ENCODE peak calls at places on chromosomes 3 and 15, in seven cellular contexts. T is GM23338, D is neural progenitor cell, I is neuronal stem cell, H is H1, N is Karpas-422, A is endothelial cell of umbilical vein. X is an unnamed sample.

GRCh38 chr3:187086831-187087230 is 52.5 kb downstream of the RPL39L start:
- DNase-seq in T (no peak), D (no peak), I (no peak), H (no peak), N (no peak), A (no peak), X (no peak)

GRCh38 chr3:114624676-114625181 is 330.9 kb downstream of the TIGIT start:
- DNase-seq in T (no peak), D (no peak), I (no peak), H (no peak), N (no peak), A (peak), X (no peak)

GRCh38 chr15:28116521-28117488 is 17.7 kb upstream of the OCA2 start:
- DNase-seq in T (no peak), D (no peak), I (no peak), H (no peak), N (no peak), A (no peak), X (no peak)

GRCh38 chr3:44252332-44252731 is 10.6 kb downstream of the TOPAZ1 start:
- DNase-seq in T (peak), D (no peak), I (no peak), H (no peak), N (no peak), A (peak), X (no peak)

GRCh38 chr3:9786825-9787654 is 5.2 kb downstream of the TADA3 start:
- DNase-seq in T (peak), D (no peak), I (no peak), H (no peak), N (peak), A (no peak), X (no peak)

GRCh38 chr15:74643368-74644204 is 27.9 kb downstream of the CLK3 start:
- DNase-seq in T (no peak), D (no peak), I (no peak), H (no peak), N (no peak), A (no peak), X (no peak)

GRCh38 chr3:195889843-195890407 is 18.4 kb downstream of the TNK2 start:
- DNase-seq in T (peak), D (peak), I (no peak), H (no peak), N (no peak), A (no peak), X (no peak)

GRCh38 chr3:37250435-37250834 is 76.1 kb upstream of the LRRFIP2 start:
- DNase-seq in T (no peak), D (no peak), I (no peak), H (no peak), N (no peak), A (no peak), X (no peak)

GRCh38 chr3:10471337-10471721 is 34.1 kb downstream of the ATP2B2 start:
- DNase-seq in T (peak), D (peak), I (peak), H (no peak), N (no peak), A (no peak), X (no peak)

GRCh38 chr3:57093489-57093888 is 33.0 kb downstream of the SPATA12 start:
- DNase-seq in T (no peak), D (no peak), I (no peak), H (no peak), N (peak), A (no peak), X (no peak)

GRCh38 chr3:52679811-52680210 is 5.9 kb downstream of the PBRM1 start:
- DNase-seq in T (no peak), D (no peak), I (no peak), H (no peak), N (no peak), A (no peak), X (no peak)

GRCh38 chr15:35738370-35738769 is 192.4 kb upstream of the DPH6 start:
- DNase-seq in T (peak), D (no peak), I (no peak), H (no peak), N (no peak), A (peak), X (no peak)

GRCh38 chr3:65101450-65101849 is 413.6 kb upstream of the ADAMTS9 start:
- DNase-seq in T (no peak), D (no peak), I (no peak), H (no peak), N (no peak), A (peak), X (no peak)

GRCh38 chr3:49712631-49713317 is 6.7 kb downstream of the AMIGO3 start:
- DNase-seq in T (peak), D (peak), I (no peak), H (no peak), N (no peak), A (no peak), X (no peak)

GRCh38 chr3:72187131-72187530 is 402.2 kb upstream of the PROK2 start:
- DNase-seq in T (peak), D (peak), I (no peak), H (no peak), N (peak), A (no peak), X (no peak)

GRCh38 chr3:176767385-176767784 is 429.9 kb downstream of the TBL1XR1 start:
- DNase-seq in T (no peak), D (no peak), I (no peak), H (no peak), N (no peak), A (no peak), X (peak)

GRCh38 chr15:35293353-35294130 is 208.4 kb upstream of the NANOGP8 start:
- DNase-seq in T (peak), D (no peak), I (no peak), H (no peak), N (no peak), A (peak), X (no peak)

GRCh38 chr3:33057320-33058298 is 39.3 kb downstream of the GLB1 start:
- DNase-seq in T (no peak), D (no peak), I (no peak), H (no peak), N (no peak), A (no peak), X (no peak)

GRCh38 chr15:48722764-48723661 is 77.5 kb upstream of the FBN1 start:
- DNase-seq in T (no peak), D (no peak), I (no peak), H (no peak), N (no peak), A (peak), X (peak)

GRCh38 chr15:78564743-78565096 is 600 bp upstream of the CHRNA5 start:
- DNase-seq in T (no peak), D (no peak), I (no peak), H (no peak), N (no peak), A (no peak), X (no peak)

GRCh38 chr3:37308247-37308646 is 133.9 kb upstream of the LRRFIP2 start:
- DNase-seq in T (peak), D (peak), I (no peak), H (no peak), N (peak), A (peak), X (no peak)

GRCh38 chr3:194125474-194125873 is 10.5 kb upstream of the HES1 start:
- DNase-seq in T (no peak), D (no peak), I (no peak), H (no peak), N (no peak), A (no peak), X (no peak)

GRCh38 chr3:67381667-67382272 is 272.6 kb downstream of the SUCLG2 start:
- DNase-seq in T (peak), D (peak), I (peak), H (no peak), N (peak), A (peak), X (no peak)

GRCh38 chr3:141792495-141792894 is 29.3 kb downstream of the GRK7 start:
- DNase-seq in T (no peak), D (no peak), I (no peak), H (no peak), N (no peak), A (no peak), X (no peak)

GRCh38 chr3:127764841-127765362 is 57.4 kb downstream of the MGLL start:
- DNase-seq in T (no peak), D (no peak), I (no peak), H (no peak), N (peak), A (no peak), X (no peak)

GRCh38 chr3:10599444-10599843 is 94.1 kb upstream of the ATP2B2 start:
- DNase-seq in T (no peak), D (no peak), I (no peak), H (no peak), N (no peak), A (no peak), X (no peak)

GRCh38 chr15:31347067-31347975 is 20.7 kb downstream of the KLF13 start:
- DNase-seq in T (no peak), D (no peak), I (no peak), H (no peak), N (no peak), A (no peak), X (no peak)

GRCh38 chr3:160192310-160192709 is 32.9 kb upstream of the C3orf80 start:
- DNase-seq in T (no peak), D (no peak), I (no peak), H (no peak), N (no peak), A (no peak), X (no peak)

GRCh38 chr3:171556133-171556532 is 95.9 kb upstream of the TNIK start:
- DNase-seq in T (no peak), D (no peak), I (no peak), H (no peak), N (no peak), A (no peak), X (no peak)

GRCh38 chr15:80512729-80513670 is 108.8 kb downstream of the ARNT2 start:
- DNase-seq in T (peak), D (no peak), I (no peak), H (no peak), N (peak), A (no peak), X (no peak)

GRCh38 chr3:13114811-13115615 is 41.8 kb upstream of the IQSEC1 start:
- DNase-seq in T (no peak), D (no peak), I (no peak), H (no peak), N (no peak), A (no peak), X (no peak)

GRCh38 chr15:39135989-39136388 is 444.9 kb upstream of the THBS1 start:
- DNase-seq in T (no peak), D (no peak), I (no peak), H (no peak), N (no peak), A (no peak), X (no peak)

GRCh38 chr15:92158426-92158825 is 235.3 kb upstream of the ST8SIA2 start:
- DNase-seq in T (peak), D (no peak), I (no peak), H (no peak), N (no peak), A (no peak), X (peak)

GRCh38 chr3:156256256-156256655 is 135.9 kb downstream of the KCNAB1 start:
- DNase-seq in T (no peak), D (no peak), I (no peak), H (no peak), N (no peak), A (peak), X (no peak)

GRCh38 chr15:59741274-59741906 is 52.3 kb upstream of the BNIP2 start:
- DNase-seq in T (peak), D (peak), I (peak), H (no peak), N (peak), A (no peak), X (no peak)

GRCh38 chr3:10173095-10173925 is 8.6 kb downstream of the IRAK2 start:
- DNase-seq in T (no peak), D (no peak), I (no peak), H (no peak), N (no peak), A (no peak), X (no peak)

GRCh38 chr3:30263921-30264313 is 342.5 kb upstream of the TGFBR2 start:
- DNase-seq in T (no peak), D (no peak), I (no peak), H (no peak), N (no peak), A (no peak), X (no peak)

GRCh38 chr3:53222183-53222901 is 33.5 kb downstream of the TKT start:
- DNase-seq in T (peak), D (no peak), I (no peak), H (no peak), N (no peak), A (no peak), X (no peak)

GRCh38 chr3:197784019-197784585 is 7.0 kb upstream of the LRCH3 start:
- DNase-seq in T (no peak), D (no peak), I (no peak), H (no peak), N (no peak), A (no peak), X (no peak)

GRCh38 chr3:197790033-197790432 is 1.0 kb upstream of the LRCH3 start:
- DNase-seq in T (no peak), D (no peak), I (no peak), H (no peak), N (peak), A (no peak), X (no peak)

GRCh38 chr3:197789309-197789708 is 1.7 kb upstream of the LRCH3 start:
- DNase-seq in T (no peak), D (no peak), I (no peak), H (no peak), N (no peak), A (no peak), X (no peak)

GRCh38 chr3:197791120-197792018 is at the start of gene LRCH3:
- DNase-seq in T (peak), D (peak), I (peak), H (peak), N (peak), A (peak), X (no peak)

DNA sequence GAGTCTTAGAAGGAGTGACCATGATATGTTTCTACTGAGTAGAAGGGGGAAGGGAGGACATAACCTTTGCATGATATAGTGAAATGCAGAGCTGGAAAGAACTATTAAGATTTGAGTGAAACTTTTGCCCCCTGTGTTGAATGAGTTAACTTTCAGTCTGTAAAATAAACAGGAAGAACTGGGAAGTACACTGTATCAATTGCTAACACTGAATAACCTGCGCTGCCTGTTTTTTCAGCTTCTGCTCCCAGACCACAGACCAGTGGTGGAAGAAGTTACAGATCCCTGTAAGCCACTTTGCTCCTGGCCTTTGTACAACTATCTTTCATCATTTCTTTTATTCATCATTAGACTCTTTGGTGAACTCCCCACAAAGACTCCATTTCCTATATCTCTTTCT is 3.6 kb upstream of the LRCH3 start:
- DNase-seq in T (no peak), D (no peak), I (no peak), H (no peak), N (no peak), A (peak), X (no peak)
- H3K27ac ChIP-seq in T (no peak), D (no peak), I (no peak), H (no peak), N (no peak), A (no peak), X (no peak)

GRCh38 chr3:179347383-179348194 is at the start of gene MFN1:
- DNase-seq in T (peak), D (peak), I (peak), H (peak), N (peak), A (peak), X (no peak)
- H2AFZ ChIP-seq in T (peak), D (peak), I (peak), H (peak), N (peak), A (peak), X (peak)

DNA sequence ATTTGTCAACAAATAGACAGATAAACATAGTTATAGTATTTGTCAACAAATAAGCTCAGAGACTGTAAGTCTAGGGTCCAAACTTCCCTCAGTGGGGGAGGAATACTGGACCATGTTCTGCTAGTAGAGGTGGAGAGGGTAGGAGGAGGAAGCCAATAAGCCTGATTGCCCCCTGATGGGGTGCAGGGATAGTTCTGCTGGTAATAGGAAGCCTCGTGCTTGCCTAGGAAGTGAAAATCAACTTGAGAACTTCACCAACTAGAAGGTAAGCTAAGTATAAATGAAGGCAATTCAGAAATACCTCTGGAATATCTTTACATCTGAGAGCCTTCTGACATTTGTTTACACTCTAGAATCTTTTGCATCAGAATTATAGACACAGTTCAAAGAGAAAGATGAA is 225.5 kb upstream of the TBC1D5 start:
- DNase-seq in T (no peak), D (no peak), I (no peak), H (no peak), N (peak), A (no peak), X (no peak)
- H3K27ac ChIP-seq in T (no peak), D (no peak), I (no peak), H (no peak), N (no peak), A (no peak), X (no peak)

GRCh38 chr3:46218310-46218709 is 10.2 kb upstream of the CCR1 start:
- DNase-seq in T (no peak), D (no peak), I (no peak), H (no peak), N (no peak), A (no peak), X (no peak)

GRCh38 chr3:46212101-46212500 is 4.0 kb upstream of the CCR1 start:
- DNase-seq in T (no peak), D (no peak), I (no peak), H (no peak), N (no peak), A (no peak), X (no peak)

GRCh38 chr3:46215810-46216414 is 7.8 kb upstream of the CCR1 start:
- DNase-seq in T (no peak), D (no peak), I (no peak), H (no peak), N (no peak), A (no peak), X (no peak)

GRCh38 chr3:46213201-46213600 is 5.1 kb upstream of the CCR1 start:
- DNase-seq in T (no peak), D (no peak), I (no peak), H (no peak), N (no peak), A (no peak), X (no peak)

DNA sequence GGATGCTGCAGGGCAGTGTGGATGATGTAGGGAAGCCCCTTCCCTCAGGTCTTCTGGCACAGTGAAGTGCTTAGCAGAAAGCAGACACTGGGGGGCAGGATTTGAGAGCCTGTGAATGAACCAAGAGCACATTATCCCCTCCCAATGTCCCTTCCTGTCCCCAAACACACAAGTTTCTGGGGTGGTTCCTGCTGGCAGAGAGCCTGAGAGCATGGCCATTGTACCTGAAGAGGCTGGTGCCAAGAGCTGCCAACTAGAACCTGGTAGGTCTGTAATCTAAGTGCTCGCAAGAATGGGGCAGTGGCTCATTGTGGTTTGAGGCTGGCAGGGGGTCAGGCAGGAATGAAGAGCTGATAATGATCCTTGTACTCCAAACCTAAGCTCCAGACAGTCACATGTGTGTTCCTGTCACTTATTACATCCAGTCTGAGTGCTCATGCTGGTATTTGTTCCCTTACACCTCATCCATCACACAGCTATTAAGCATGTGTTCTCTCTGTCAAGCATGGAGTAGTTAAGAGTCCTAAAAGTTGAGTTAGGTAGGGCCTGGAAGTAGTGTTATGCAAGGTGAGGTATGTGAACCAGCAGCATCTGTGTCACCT is 6.7 kb upstream of the CCR1 start:
- DNase-seq in T (peak), D (peak), I (peak), H (no peak), N (peak), A (no peak), X (no peak)
- H2AFZ ChIP-seq in T (peak), D (no peak), I (no peak), H (peak), N (no peak), A (no peak), X (no peak)

GRCh38 chr15:62821384-62822131 is 221.0 kb upstream of the TPM1 start:
- DNase-seq in T (no peak), D (no peak), I (no peak), H (no peak), N (no peak), A (no peak), X (no peak)
- H3K27ac ChIP-seq in T (no peak), D (no peak), I (no peak), H (no peak), N (no peak), A (no peak), X (no peak)

X was measured in keratinocyte.